ENCODE peak calls at places on chromosomes 4 and X, in five cellular contexts. One of them, this sample, is unnamed.

GRCh38 chrX:124215786-124216185 is 116.7 kb upstream of the TEX13D start:
- DNase-seq in GM12878: no peak
- DNase-seq in HCT116: no peak
- DNase-seq in K562: no peak
- DNase-seq in HepG2: no peak
- DNase-seq in this sample: no peak

GRCh38 chrX:24376403-24376802 is 16.0 kb downstream of the SUPT20HL1 start:
- DNase-seq in GM12878: no peak
- DNase-seq in HCT116: no peak
- DNase-seq in K562: no peak
- DNase-seq in HepG2: no peak
- DNase-seq in this sample: no peak

GRCh38 chr4:54898941-54899340 is 226.5 kb downstream of the KDR start:
- DNase-seq in GM12878: no peak
- DNase-seq in HCT116: no peak
- DNase-seq in K562: no peak
- DNase-seq in HepG2: no peak
- DNase-seq in this sample: no peak

GRCh38 chr4:61923179-61923578 is 723.1 kb downstream of the ADGRL3 start:
- DNase-seq in GM12878: no peak
- DNase-seq in HCT116: no peak
- DNase-seq in K562: no peak
- DNase-seq in HepG2: no peak
- DNase-seq in this sample: no peak

GRCh38 chrX:39883664-39884063 is 214.1 kb downstream of the BCOR start:
- DNase-seq in GM12878: no peak
- DNase-seq in HCT116: no peak
- DNase-seq in K562: no peak
- DNase-seq in HepG2: no peak
- DNase-seq in this sample: no peak

GRCh38 chr4:162239992-162240769 is 76.4 kb upstream of the FSTL5 start:
- DNase-seq in GM12878: no peak
- DNase-seq in HCT116: no peak
- DNase-seq in K562: no peak
- DNase-seq in HepG2: no peak
- DNase-seq in this sample: no peak

GRCh38 chr4:15436515-15436914 is 8.7 kb downstream of the C1QTNF7 start:
- DNase-seq in GM12878: no peak
- DNase-seq in HCT116: no peak
- DNase-seq in K562: no peak
- DNase-seq in HepG2: no peak
- DNase-seq in this sample: peak; percentile 32

GRCh38 chr4:150593996-150594395 is 12.0 kb downstream of the MAB21L2 start:
- DNase-seq in GM12878: no peak
- DNase-seq in HCT116: no peak
- DNase-seq in K562: peak; percentile 34
- DNase-seq in HepG2: no peak
- DNase-seq in this sample: no peak

GRCh38 chrX:22970861-22971260 is 28.9 kb upstream of the DDX53 start:
- DNase-seq in GM12878: no peak
- DNase-seq in HCT116: no peak
- DNase-seq in K562: no peak
- DNase-seq in HepG2: no peak
- DNase-seq in this sample: no peak

DNA sequence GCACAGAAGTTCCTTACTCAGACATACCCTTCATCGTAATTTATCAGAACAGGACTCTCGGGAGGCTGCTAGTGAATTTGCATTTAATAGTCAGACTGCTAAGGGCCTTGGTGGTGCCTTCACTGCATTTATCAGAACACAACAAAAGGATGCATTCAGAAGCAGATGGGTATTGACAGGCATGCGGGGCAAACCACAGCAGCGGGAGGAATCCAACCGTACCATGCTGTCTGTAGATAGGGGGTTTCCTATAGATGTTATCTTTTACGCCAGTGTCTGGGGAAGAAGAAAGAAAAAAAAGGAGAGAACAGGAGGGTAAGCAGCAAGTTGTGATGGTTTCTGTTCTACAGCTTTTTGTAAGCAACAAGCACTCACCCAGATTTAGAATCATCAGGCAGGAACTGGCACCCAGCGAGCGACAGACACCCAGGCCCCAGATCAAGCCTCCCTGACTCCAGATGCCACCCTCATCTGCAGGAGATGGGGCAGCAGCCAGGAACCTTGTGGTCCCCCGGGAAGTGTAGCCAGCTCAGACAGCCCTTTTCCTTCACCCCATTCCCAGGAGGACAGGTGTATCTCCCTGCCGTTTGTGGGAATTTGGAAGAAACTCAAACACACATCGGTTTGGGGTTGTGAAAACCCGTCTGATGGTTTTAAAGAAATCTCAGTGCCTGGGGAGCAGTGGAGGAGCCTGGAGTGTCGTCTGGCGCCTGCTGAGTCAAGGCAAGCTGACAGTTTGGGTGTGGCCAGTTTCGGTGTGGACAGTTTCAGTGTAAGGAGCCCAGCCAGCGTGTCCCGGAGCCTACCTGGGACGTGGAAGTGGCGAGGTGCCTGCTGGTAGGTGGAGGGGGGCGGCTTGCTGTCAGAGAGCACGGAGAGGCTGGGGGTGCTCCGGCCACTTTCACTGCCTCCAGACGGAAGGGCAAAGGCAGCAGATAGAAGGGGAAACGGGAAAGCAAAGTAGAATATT is 80.0 kb upstream of the AFAP1 start:
- DNase-seq in GM12878: no peak
- DNase-seq in HCT116: no peak
- DNase-seq in K562: no peak
- DNase-seq in HepG2: no peak
- DNase-seq in this sample: peak; percentile 64
- H3K27ac ChIP-seq in GM12878: no peak overlapping the region
- H3K27ac ChIP-seq in HCT116: no peak overlapping the region
- H3K27ac ChIP-seq in K562: no peak overlapping the region
- H3K27ac ChIP-seq in HepG2: no peak overlapping the region
- H3K27ac ChIP-seq in this sample: no peak overlapping the region

GRCh38 chr4:9918475-9918874 is 102.8 kb downstream of the SLC2A9 start:
- DNase-seq in GM12878: no peak
- DNase-seq in HCT116: no peak
- DNase-seq in K562: no peak
- DNase-seq in HepG2: no peak
- DNase-seq in this sample: no peak

GRCh38 chr4:9923195-9923812 is 98.0 kb downstream of the SLC2A9 start:
- DNase-seq in GM12878: no peak
- DNase-seq in HCT116: no peak
- DNase-seq in K562: no peak
- DNase-seq in HepG2: no peak
- DNase-seq in this sample: no peak

GRCh38 chr4:9919047-9919446 is 102.2 kb downstream of the SLC2A9 start:
- DNase-seq in GM12878: no peak
- DNase-seq in HCT116: no peak
- DNase-seq in K562: peak; percentile 6
- DNase-seq in HepG2: no peak
- DNase-seq in this sample: no peak

GRCh38 chr4:9920029-9920428 is 101.3 kb downstream of the SLC2A9 start:
- DNase-seq in GM12878: no peak
- DNase-seq in HCT116: no peak
- DNase-seq in K562: no peak
- DNase-seq in HepG2: no peak
- DNase-seq in this sample: no peak

DNA sequence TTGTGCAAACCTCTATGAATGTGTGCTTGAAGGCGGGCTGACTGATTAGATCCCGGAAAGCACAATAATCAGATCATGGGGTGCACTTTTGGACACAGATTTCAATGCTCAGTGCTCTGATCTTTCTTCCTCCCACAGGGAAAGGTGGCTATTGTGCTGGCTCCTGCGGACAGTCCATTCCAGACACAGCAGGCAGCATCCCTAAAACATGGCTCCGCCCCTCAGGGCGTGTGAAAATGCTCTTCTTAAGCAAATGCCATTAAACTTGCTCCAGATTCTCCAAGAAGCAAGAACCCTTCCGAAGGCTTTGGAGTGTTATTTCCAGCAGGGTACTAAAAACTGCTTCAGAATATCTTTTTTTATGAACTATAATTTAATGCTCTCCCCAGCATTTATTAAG is 100.0 kb downstream of the SLC2A9 start:
- DNase-seq in GM12878: no peak
- DNase-seq in HCT116: no peak
- DNase-seq in K562: no peak
- DNase-seq in HepG2: no peak
- DNase-seq in this sample: no peak
- TF ChIP-seq ZBTB33 in GM12878: no peak
- TF ChIP-seq ZBTB33 in HCT116: no peak
- TF ChIP-seq ZBTB33 in K562: no peak
- TF ChIP-seq ZBTB33 in HepG2: no peak
- TF ChIP-seq ZBTB33 in this sample: no peak

GRCh38 chr4:174156239-174156826 is 127.1 kb downstream of the FBXO8 start:
- DNase-seq in GM12878: peak; percentile 4
- DNase-seq in HCT116: peak; percentile 48
- DNase-seq in K562: peak; percentile 80
- DNase-seq in HepG2: peak; percentile 23
- DNase-seq in this sample: peak; percentile 27
- H3K27ac ChIP-seq in GM12878: no peak overlapping the region
- H3K27ac ChIP-seq in HCT116: no peak overlapping the region
- H3K27ac ChIP-seq in K562: peak overlapping the region; percentile 59
- H3K27ac ChIP-seq in HepG2: no peak overlapping the region
- H3K27ac ChIP-seq in this sample: peak overlapping the region; percentile 100

GRCh38 chrX:18491601-18492000 is 66.2 kb downstream of the CDKL5 start:
- DNase-seq in GM12878: no peak
- DNase-seq in HCT116: no peak
- DNase-seq in K562: no peak
- DNase-seq in HepG2: no peak
- DNase-seq in this sample: no peak
- TF ChIP-seq ZBTB33 in GM12878: no peak
- TF ChIP-seq ZBTB33 in HCT116: no peak
- TF ChIP-seq ZBTB33 in K562: no peak
- TF ChIP-seq ZBTB33 in HepG2: no peak
- TF ChIP-seq ZBTB33 in this sample: no peak

GRCh38 chr4:3462321-3462789 is 751 bp upstream of the DOK7 start:
- DNase-seq in GM12878: no peak
- DNase-seq in HCT116: no peak
- DNase-seq in K562: no peak
- DNase-seq in HepG2: peak; percentile 40
- DNase-seq in this sample: no peak

GRCh38 chr4:3462790-3463415 is at the start of gene DOK7:
- DNase-seq in GM12878: no peak
- DNase-seq in HCT116: no peak
- DNase-seq in K562: peak; percentile 29
- DNase-seq in HepG2: no peak
- DNase-seq in this sample: peak; percentile 72

GRCh38 chr4:3460926-3461325 is 2.2 kb upstream of the DOK7 start:
- DNase-seq in GM12878: no peak
- DNase-seq in HCT116: no peak
- DNase-seq in K562: no peak
- DNase-seq in HepG2: no peak
- DNase-seq in this sample: no peak

GRCh38 chr4:3463556-3464348 is 646 bp downstream of the DOK7 start:
- DNase-seq in GM12878: no peak
- DNase-seq in HCT116: no peak
- DNase-seq in K562: no peak
- DNase-seq in HepG2: no peak
- DNase-seq in this sample: no peak

DNA sequence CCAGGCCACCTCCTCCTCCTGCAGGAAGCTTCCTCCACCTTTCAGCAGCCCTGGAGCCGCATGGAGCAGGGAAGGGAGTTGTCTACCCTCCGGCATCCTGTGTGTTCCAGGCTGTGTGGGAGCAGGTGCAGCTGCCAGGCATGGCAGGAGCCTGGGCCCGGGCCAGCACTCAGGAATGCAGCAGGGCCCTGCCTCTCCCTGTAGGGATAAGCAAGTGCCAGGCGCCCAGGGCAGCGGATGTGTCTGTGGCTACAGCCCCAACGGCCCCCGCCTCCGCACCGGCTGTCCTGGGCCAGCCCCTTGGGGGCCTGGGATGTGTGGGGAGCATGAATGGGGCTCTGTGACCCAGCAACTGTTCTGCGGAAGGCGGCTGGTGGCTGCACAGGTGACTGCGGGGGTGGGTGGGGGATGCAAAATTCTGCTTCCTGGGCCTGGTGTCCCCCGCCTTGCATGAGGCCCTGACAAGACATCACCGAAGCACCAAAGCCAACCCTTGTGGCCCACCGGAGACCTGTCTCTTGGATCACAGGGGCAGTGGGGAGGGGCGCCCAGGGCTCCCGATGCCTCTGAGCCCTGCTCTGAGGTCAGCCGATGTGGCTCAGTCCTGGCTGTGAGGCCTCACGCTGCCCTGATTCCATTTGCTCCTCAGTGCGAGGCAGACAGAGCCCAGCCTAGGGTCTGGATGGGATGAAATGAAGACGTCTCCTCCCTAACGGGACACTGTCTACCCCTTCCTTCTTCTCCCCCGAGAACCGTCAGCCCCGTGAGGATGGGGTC is 1.4 kb upstream of the DOK7 start:
- DNase-seq in GM12878: no peak
- DNase-seq in HCT116: no peak
- DNase-seq in K562: no peak
- DNase-seq in HepG2: no peak
- DNase-seq in this sample: no peak
- H3K27ac ChIP-seq in GM12878: no peak overlapping the region
- H3K27ac ChIP-seq in HCT116: no peak overlapping the region
- H3K27ac ChIP-seq in K562: no peak overlapping the region
- H3K27ac ChIP-seq in HepG2: no peak overlapping the region
- H3K27ac ChIP-seq in this sample: no peak overlapping the region

DNA sequence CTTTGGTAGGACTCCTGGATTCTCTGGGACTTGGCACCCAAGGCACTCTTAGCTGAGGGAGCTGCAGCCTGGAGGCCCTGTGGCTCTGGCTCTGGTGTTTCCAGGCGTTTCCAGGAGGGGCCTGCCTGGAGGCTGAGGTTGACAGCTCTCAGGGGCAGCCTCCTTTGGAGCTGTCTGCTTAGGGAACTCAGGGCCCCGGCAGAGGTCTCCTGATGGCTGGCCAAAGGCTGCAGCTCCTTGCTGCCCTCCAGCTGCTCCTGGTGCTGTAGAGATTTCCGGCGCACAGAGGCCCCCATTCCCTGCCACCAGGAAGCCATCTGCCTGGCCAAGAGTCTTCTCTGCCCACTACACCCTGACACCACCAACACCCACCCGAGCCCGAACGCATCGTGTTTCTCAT is 25.3 kb upstream of the ARHGEF38 start:
- DNase-seq in GM12878: no peak
- DNase-seq in HCT116: no peak
- DNase-seq in K562: no peak
- DNase-seq in HepG2: no peak
- DNase-seq in this sample: no peak
- TF ChIP-seq ZBTB33 in GM12878: no peak
- TF ChIP-seq ZBTB33 in HCT116: no peak
- TF ChIP-seq ZBTB33 in K562: no peak
- TF ChIP-seq ZBTB33 in HepG2: no peak
- TF ChIP-seq ZBTB33 in this sample: no peak

GRCh38 chrX:48920713-48921104 is 1.9 kb upstream of the PIM2 start:
- DNase-seq in GM12878: no peak
- DNase-seq in HCT116: no peak
- DNase-seq in K562: no peak
- DNase-seq in HepG2: no peak
- DNase-seq in this sample: no peak

GRCh38 chrX:48918303-48918643 is 551 bp downstream of the PIM2 start:
- DNase-seq in GM12878: no peak
- DNase-seq in HCT116: no peak
- DNase-seq in K562: no peak
- DNase-seq in HepG2: no peak
- DNase-seq in this sample: no peak

GRCh38 chrX:48918644-48919340 is at the start of gene PIM2:
- DNase-seq in GM12878: peak; percentile 81
- DNase-seq in HCT116: peak; percentile 63
- DNase-seq in K562: peak; percentile 97
- DNase-seq in HepG2: peak; percentile 90
- DNase-seq in this sample: peak; percentile 93

GRCh38 chrX:48919360-48919821 is 567 bp upstream of the PIM2 start:
- DNase-seq in GM12878: no peak
- DNase-seq in HCT116: no peak
- DNase-seq in K562: no peak
- DNase-seq in HepG2: no peak
- DNase-seq in this sample: peak; percentile 54

GRCh38 chrX:48919947-48920712 is 1.3 kb upstream of the PIM2 start:
- DNase-seq in GM12878: no peak
- DNase-seq in HCT116: no peak
- DNase-seq in K562: peak; percentile 61
- DNase-seq in HepG2: no peak
- DNase-seq in this sample: no peak
- H3K27ac ChIP-seq in GM12878: peak overlapping the region; percentile 51
- H3K27ac ChIP-seq in HCT116: no peak overlapping the region
- H3K27ac ChIP-seq in K562: peak overlapping the region; percentile 77
- H3K27ac ChIP-seq in HepG2: no peak overlapping the region
- H3K27ac ChIP-seq in this sample: no peak overlapping the region